ENCODE peak calls at places on chromosomes 16 and 17, in seven cellular contexts. M is lung, H is A549, C is K562, J is AG04450, Q is heart right ventricle, Z is HCT116. V is an unnamed sample.

GRCh38 chr17:15777717-15778116 is 45.6 kb downstream of the TBC1D26 start:
- DNase-seq in M (no peak), H (no peak), C (no peak), J (no peak), Q (no peak), Z (no peak), V (no peak)

GRCh38 chr17:70677783-70678647 is 508.7 kb downstream of the KCNJ2 start:
- DNase-seq in M (no peak), H (no peak), C (no peak), J (no peak), Q (no peak), Z (no peak), V (no peak)

GRCh38 chr17:10114931-10115535 is 83.4 kb downstream of the GAS7 start:
- DNase-seq in M (peak; percentile 84), H (peak; percentile 57), C (no peak), J (peak; percentile 85), Q (peak; percentile 91), Z (no peak), V (peak; percentile 70)

GRCh38 chr16:83895243-83895642 is 3.7 kb upstream of the MLYCD start:
- DNase-seq in M (no peak), H (no peak), C (no peak), J (no peak), Q (no peak), Z (no peak), V (no peak)

GRCh38 chr17:81412490-81413093 is 17.3 kb downstream of the BAHCC1 start:
- DNase-seq in M (no peak), H (no peak), C (peak; percentile 80), J (no peak), Q (peak; percentile 65), Z (no peak), V (no peak)

GRCh38 chr16:24298539-24298938 is 42.4 kb downstream of the CACNG3 start:
- DNase-seq in M (no peak), H (no peak), C (no peak), J (no peak), Q (no peak), Z (no peak), V (no peak)

GRCh38 chr17:12973496-12974318 is 44.1 kb downstream of the ELAC2 start:
- DNase-seq in M (no peak), H (no peak), C (no peak), J (no peak), Q (no peak), Z (no peak), V (no peak)

GRCh38 chr17:10754861-10755591 is 25.2 kb upstream of the TMEM220 start:
- DNase-seq in M (no peak), H (no peak), C (no peak), J (no peak), Q (no peak), Z (no peak), V (no peak)

GRCh38 chr16:14353340-14353739 is 276.7 kb downstream of the PARN start:
- DNase-seq in M (no peak), H (no peak), C (no peak), J (no peak), Q (no peak), Z (no peak), V (no peak)

GRCh38 chr17:73099504-73099903 is 7.0 kb upstream of the SLC39A11 start:
- DNase-seq in M (no peak), H (no peak), C (no peak), J (no peak), Q (no peak), Z (no peak), V (no peak)

GRCh38 chr16:1976216-1976520 is 4.3 kb downstream of the TBL3 start:
- DNase-seq in M (no peak), H (no peak), C (no peak), J (no peak), Q (no peak), Z (no peak), V (no peak)

GRCh38 chr17:20189322-20189721 is 180.2 kb downstream of the SPECC1 start:
- DNase-seq in M (no peak), H (no peak), C (no peak), J (no peak), Q (no peak), Z (no peak), V (no peak)

GRCh38 chr16:67530013-67530939 is 1.6 kb downstream of the RIPOR1 start:
- DNase-seq in M (peak; percentile 67), H (no peak), C (peak; percentile 50), J (no peak), Q (peak; percentile 86), Z (no peak), V (peak; percentile 81)

GRCh38 chr17:74554909-74555308 is 9.0 kb upstream of the CD300C start:
- DNase-seq in M (no peak), H (no peak), C (no peak), J (no peak), Q (no peak), Z (no peak), V (no peak)
- TF ChIP-seq CTCF in M (no peak), H (no peak), C (no peak), J (no peak), Q (no peak), Z (no peak), V (no peak)

DNA sequence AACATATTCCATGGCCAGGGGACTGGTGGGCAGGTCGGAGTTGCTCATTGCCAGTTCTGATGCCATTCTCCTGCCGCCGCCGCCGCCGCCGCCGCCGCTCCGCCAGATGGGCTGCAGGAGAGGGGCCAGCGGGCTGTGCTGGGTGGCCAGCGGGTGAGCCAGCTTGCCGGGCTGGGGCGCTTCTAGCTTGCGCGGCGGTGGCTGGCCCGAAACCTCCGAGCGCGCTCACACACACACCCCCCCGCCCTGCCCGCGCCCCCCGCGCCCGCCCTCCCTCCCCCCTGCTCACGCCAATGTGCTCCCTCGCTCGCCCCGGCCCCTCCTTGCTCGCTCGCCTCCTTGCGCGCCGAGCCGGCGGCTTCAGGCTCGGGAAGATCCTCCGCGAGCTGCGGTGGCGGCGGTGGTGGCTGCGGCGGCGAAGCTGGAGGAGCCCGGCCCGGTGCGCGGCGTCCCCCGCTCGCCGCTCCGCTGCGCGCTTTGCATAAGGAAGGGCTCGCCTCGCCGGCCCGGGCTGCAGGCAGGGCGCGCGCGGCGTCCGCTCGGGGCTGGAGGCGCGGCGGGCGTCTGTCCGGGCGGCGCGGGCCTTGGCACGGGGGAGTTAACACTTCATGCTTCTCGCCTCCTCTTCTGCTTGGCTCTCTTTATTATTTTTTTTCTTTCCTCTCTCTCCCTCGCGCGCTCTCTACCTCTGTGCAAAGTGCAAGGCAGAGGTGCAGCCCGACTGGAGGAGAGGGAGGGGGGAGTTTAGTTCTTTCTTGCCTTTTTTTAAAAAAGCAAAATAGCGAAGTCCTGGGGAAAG is 501 bp downstream of the MAF start:
- DNase-seq in M (no peak), H (peak; percentile 49), C (no peak), J (no peak), Q (peak; percentile 42), Z (no peak), V (peak; percentile 47)
- TF ChIP-seq CTCF in M (no peak), H (no peak), C (no peak), J (no peak), Q (no peak), Z (no peak), V (no peak)

DNA sequence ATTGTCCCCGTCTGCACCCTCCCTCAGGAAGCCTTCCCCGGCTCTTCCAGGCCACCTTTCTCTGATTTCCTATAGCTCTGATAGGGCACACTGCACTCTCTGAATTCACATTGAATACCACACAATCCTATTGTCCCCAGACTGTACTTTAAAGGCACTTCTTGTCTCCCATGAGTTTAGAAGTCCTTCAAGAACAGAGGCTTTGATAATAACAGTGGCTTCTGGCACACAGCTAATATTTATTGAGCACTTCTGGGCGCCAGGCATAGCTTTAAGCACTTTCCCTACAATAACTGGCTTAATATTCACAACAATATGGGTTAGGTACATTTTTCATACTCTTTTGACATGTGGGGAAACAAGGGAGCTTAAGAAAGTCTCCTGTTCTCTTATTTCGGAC is 169.7 kb upstream of the IRX6 start:
- DNase-seq in M (no peak), H (no peak), C (no peak), J (no peak), Q (no peak), Z (no peak), V (no peak)
- TF ChIP-seq CTCF in M (no peak), H (no peak), C (no peak), J (no peak), Q (no peak), Z (no peak), V (no peak)

GRCh38 chr16:85728879-85729278 is 22.0 kb downstream of the C16orf74 start:
- DNase-seq in M (no peak), H (no peak), C (peak; percentile 37), J (no peak), Q (no peak), Z (no peak), V (no peak)
- TF ChIP-seq CTCF in M (no peak), H (no peak), C (peak; percentile 60), J (peak; percentile 20), Q (no peak), Z (peak; percentile 77), V (no peak)

DNA sequence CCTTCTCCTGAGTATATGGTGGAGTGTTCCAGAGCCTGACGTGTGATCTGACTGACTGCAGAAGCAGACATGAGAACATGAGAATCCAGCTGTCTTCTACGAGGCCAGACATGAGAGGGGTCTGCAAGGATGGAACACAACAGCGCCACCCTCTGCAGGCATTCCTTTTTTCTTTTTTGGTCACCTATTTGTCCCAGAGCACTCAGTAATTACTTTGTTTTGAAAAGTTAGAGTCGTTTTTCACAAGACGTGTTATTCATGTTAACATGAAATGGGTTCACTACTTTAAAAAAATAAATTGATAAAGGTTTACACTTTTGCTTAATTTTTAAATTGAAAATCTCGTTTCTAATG is 43.8 kb upstream of the ATP2A3 start:
- DNase-seq in M (no peak), H (no peak), C (no peak), J (no peak), Q (no peak), Z (no peak), V (no peak)
- TF ChIP-seq CTCF in M (no peak), H (peak; percentile 20), C (peak; percentile 44), J (peak; percentile 27), Q (peak; percentile 9), Z (peak; percentile 16), V (no peak)

GRCh38 chr17:47099451-47099986 is 89.6 kb downstream of the CDC27 start:
- DNase-seq in M (no peak), H (no peak), C (no peak), J (no peak), Q (no peak), Z (no peak), V (peak; percentile 19)

GRCh38 chr17:47096343-47096742 is 92.8 kb downstream of the CDC27 start:
- DNase-seq in M (no peak), H (no peak), C (no peak), J (no peak), Q (no peak), Z (no peak), V (no peak)

GRCh38 chr17:47102914-47103313 is 86.2 kb downstream of the CDC27 start:
- DNase-seq in M (no peak), H (no peak), C (no peak), J (no peak), Q (no peak), Z (no peak), V (no peak)

GRCh38 chr17:47095268-47095667 is 93.8 kb downstream of the CDC27 start:
- DNase-seq in M (no peak), H (no peak), C (no peak), J (no peak), Q (no peak), Z (no peak), V (no peak)

GRCh38 chr17:47099987-47100711 is 88.9 kb downstream of the CDC27 start:
- DNase-seq in M (peak; percentile 94), H (peak; percentile 93), C (peak; percentile 85), J (peak; percentile 56), Q (peak; percentile 95), Z (peak; percentile 81), V (peak; percentile 85)
- TF ChIP-seq CTCF in M (no peak), H (no peak), C (no peak), J (no peak), Q (no peak), Z (no peak), V (no peak)

V was measured in activated B cell treated with CpG ODN at 0.5 μM for 24 hours.